ENCODE peak calls at places on chromosomes 2 and 18, in seven cellular contexts. H is endodermal cell, F is fibroblast of lung, L is upper lobe of right lung, V is body of pancreas, C is transverse colon, Q is ovary. P is an unnamed sample. For H3K27me3, the result is how much of the 10 kb centered on the place peaks cover.

GRCh38 chr2:1070601-1071000 is 120.0 kb downstream of the SNTG2 start:
- DNase-seq in H (no peak), F (no peak), L (no peak), V (no peak), C (no peak), Q (no peak), P (no peak)

GRCh38 chr2:224982226-224982625 is 60.0 kb downstream of the DOCK10 start:
- DNase-seq in H (no peak), F (peak), L (no peak), V (no peak), C (no peak), Q (no peak), P (no peak)

GRCh38 chr2:212726403-212726802 is 187.8 kb upstream of the ERBB4 start:
- DNase-seq in H (peak), F (no peak), L (no peak), V (no peak), C (no peak), Q (no peak), P (peak)

GRCh38 chr2:161208527-161209139 is 48.4 kb downstream of the TANK start:
- DNase-seq in H (peak), F (peak), L (no peak), V (no peak), C (no peak), Q (no peak), P (peak)

GRCh38 chr18:60044290-60045006 is 144.7 kb downstream of the PMAIP1 start:
- DNase-seq in H (no peak), F (peak), L (no peak), V (no peak), C (no peak), Q (no peak), P (peak)

GRCh38 chr18:59517446-59518171 is 158.5 kb upstream of the LMAN1 start:
- DNase-seq in H (peak), F (peak), L (no peak), V (no peak), C (no peak), Q (no peak), P (no peak)

GRCh38 chr18:78675231-78675630 is 304.4 kb upstream of the SALL3 start:
- DNase-seq in H (no peak), F (no peak), L (no peak), V (no peak), C (no peak), Q (no peak), P (no peak)

GRCh38 chr2:132632000-132632649 is 37.9 kb downstream of the LYPD1 start:
- DNase-seq in H (no peak), F (peak), L (no peak), V (no peak), C (peak), Q (no peak), P (no peak)

GRCh38 chr18:23689031-23689615 is at the start of gene LAMA3:
- DNase-seq in H (peak), F (peak), L (peak), V (peak), C (peak), Q (peak), P (peak)

GRCh38 chr2:63486861-63487290 is 101.4 kb downstream of the WDPCP start:
- DNase-seq in H (no peak), F (no peak), L (no peak), V (no peak), C (no peak), Q (no peak), P (no peak)

GRCh38 chr2:146730882-146731281 is 1113.9 kb upstream of the ACVR2A start:
- DNase-seq in H (no peak), F (peak), L (no peak), V (no peak), C (no peak), Q (no peak), P (peak)

GRCh38 chr2:207765541-207765940 is 4.2 kb downstream of the FZD5 start:
- DNase-seq in H (peak), F (no peak), L (no peak), V (peak), C (peak), Q (no peak), P (no peak)

GRCh38 chr18:80194874-80195570 is 52.3 kb downstream of the PARD6G start:
- DNase-seq in H (peak), F (no peak), L (no peak), V (no peak), C (no peak), Q (no peak), P (no peak)

GRCh38 chr2:201953880-201954279 is 79.8 kb upstream of the FZD7 start:
- DNase-seq in H (no peak), F (no peak), L (no peak), V (no peak), C (no peak), Q (no peak), P (no peak)

GRCh38 chr2:16773080-16773713 is 107.6 kb upstream of the CYRIA start:
- DNase-seq in H (peak), F (peak), L (no peak), V (no peak), C (no peak), Q (no peak), P (peak)

GRCh38 chr2:238108423-238109201 is 8.5 kb downstream of the ESPNL start:
- DNase-seq in H (peak), F (no peak), L (peak), V (no peak), C (peak), Q (peak), P (no peak)

GRCh38 chr18:11432360-11432811 is 177.0 kb upstream of the SLC35G4 start:
- DNase-seq in H (no peak), F (no peak), L (no peak), V (no peak), C (no peak), Q (no peak), P (no peak)

GRCh38 chr2:27705851-27706622 is 42.3 kb downstream of the SLC4A1AP start:
- DNase-seq in H (no peak), F (peak), L (no peak), V (peak), C (peak), Q (peak), P (peak)

GRCh38 chr2:134739879-134740301 is 21.1 kb upstream of the TMEM163 start:
- DNase-seq in H (no peak), F (peak), L (no peak), V (no peak), C (peak), Q (no peak), P (no peak)

GRCh38 chr2:207337234-207338219 is 171.8 kb upstream of the KLF7 start:
- DNase-seq in H (peak), F (peak), L (no peak), V (no peak), C (no peak), Q (no peak), P (peak)

GRCh38 chr2:136997550-136997949 is 232.2 kb downstream of the THSD7B start:
- DNase-seq in H (no peak), F (peak), L (no peak), V (no peak), C (no peak), Q (no peak), P (peak)

GRCh38 chr2:235825946-235826345 is 332.1 kb downstream of the AGAP1 start:
- DNase-seq in H (no peak), F (no peak), L (no peak), V (no peak), C (no peak), Q (no peak), P (no peak)

GRCh38 chr2:113406114-113406513 is 31.4 kb upstream of the ZNG1B start:
- DNase-seq in H (peak), F (no peak), L (no peak), V (no peak), C (peak), Q (no peak), P (no peak)

GRCh38 chr2:230408244-230408842 is 7.7 kb upstream of the SP100 start:
- DNase-seq in H (no peak), F (peak), L (no peak), V (no peak), C (no peak), Q (no peak), P (peak)

GRCh38 chr2:235601960-235602704 is 108.3 kb downstream of the AGAP1 start:
- DNase-seq in H (no peak), F (no peak), L (no peak), V (no peak), C (no peak), Q (no peak), P (no peak)

GRCh38 chr2:68318686-68319396 is 908 bp downstream of the CNRIP1 start:
- DNase-seq in H (no peak), F (peak), L (no peak), V (peak), C (peak), Q (peak), P (no peak)

GRCh38 chr18:67517224-67517765 is 775 bp upstream of the DSEL start:
- DNase-seq in H (peak), F (no peak), L (no peak), V (peak), C (peak), Q (peak), P (no peak)

GRCh38 chr2:55224761-55225261 is 7.3 kb downstream of the CLHC1 start:
- DNase-seq in H (peak), F (no peak), L (no peak), V (no peak), C (no peak), Q (peak), P (no peak)

GRCh38 chr2:240278661-240279060 is 138.2 kb upstream of the OTOS start:
- DNase-seq in H (no peak), F (peak), L (no peak), V (no peak), C (no peak), Q (no peak), P (peak)

DNA sequence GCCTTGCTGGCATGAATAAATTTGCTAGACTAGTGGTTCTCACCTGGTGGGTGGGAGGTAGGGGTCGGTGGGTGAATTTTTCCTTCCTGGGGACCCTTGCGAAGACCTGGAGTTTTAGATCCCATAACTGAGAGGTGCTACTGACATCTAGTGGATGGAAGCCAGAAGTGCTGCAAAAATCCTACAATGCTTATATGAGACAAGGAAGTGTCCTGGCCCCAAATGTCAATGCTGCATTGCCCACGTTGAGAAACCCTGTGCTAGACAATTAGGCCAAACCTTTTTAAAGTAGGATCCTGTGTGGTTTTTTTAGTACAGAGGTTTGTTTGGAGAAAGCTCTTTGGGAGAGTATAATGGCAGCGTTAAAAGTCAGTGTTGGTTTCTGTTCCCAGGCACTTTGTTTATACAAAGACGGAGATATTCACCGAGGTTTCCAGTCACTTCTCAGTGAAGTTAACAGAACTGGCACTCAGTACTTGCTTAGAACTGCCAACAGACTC is 9.6 kb downstream of the SERPINB8 start:
- DNase-seq in H (peak), F (peak), L (no peak), V (peak), C (peak), Q (peak), P (peak)
- H3K4me3 ChIP-seq in H (no peak), F (peak), L (peak), V (no peak), C (peak), Q (peak), P (no peak)

DNA sequence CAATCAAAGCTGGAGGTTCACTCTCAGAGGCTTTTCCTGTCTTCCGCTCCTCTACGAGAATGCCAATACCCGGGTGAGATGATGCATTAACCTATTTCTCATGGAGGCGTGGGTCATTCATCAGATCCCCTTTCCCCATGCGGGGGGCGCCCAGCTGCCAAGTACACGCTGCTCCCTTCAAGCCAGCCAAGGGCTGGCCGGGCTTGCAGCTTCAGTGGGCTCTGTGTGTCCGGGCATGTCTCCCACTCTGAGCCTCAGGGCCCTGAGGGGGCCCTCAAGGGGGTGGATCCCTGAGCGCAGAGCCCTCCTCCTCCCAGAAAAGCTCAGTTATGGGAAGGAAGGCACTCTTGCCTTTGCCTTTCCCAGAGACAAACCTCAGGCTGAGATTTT is 431.8 kb upstream of the MYT1L start:
- DNase-seq in H (no peak), F (no peak), L (no peak), V (no peak), C (no peak), Q (no peak), P (peak)
- TF ChIP-seq CTCF in H (no peak), F (no peak), L (no peak), V (no peak), C (no peak), Q (no peak), P (no peak)

DNA sequence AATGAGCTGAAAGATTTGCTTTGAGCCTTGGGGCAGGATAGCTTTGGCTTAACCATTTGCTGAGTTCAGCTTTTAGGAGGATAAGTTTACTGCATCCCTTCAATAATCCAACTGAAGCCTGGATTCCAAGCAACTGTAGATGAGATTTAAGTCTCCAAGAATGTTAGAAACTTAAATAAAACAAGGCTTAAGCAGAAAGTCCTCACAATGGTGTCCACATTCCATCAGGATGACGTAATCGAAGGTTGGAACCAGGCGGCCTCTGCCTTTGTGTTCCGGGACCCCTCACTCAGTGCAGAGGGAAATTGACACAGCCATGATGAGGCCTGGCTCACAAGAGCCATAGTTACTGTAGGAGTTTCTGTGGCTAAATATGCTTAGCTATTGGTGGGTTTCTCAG is 260.4 kb downstream of the LPIN1 start:
- DNase-seq in H (peak), F (peak), L (no peak), V (no peak), C (no peak), Q (no peak), P (no peak)
- H3K27me3 ChIP-seq in H (under half), F (under half), L (under half), V (under half), C (under half), Q (under half), P (under half)

GRCh38 chr18:26862084-26862483 is 3.4 kb downstream of the AQP4 start:
- DNase-seq in H (no peak), F (no peak), L (no peak), V (no peak), C (no peak), Q (no peak), P (no peak)
- H3K4me3 ChIP-seq in H (no peak), F (no peak), L (peak), V (no peak), C (no peak), Q (no peak), P (no peak)

DNA sequence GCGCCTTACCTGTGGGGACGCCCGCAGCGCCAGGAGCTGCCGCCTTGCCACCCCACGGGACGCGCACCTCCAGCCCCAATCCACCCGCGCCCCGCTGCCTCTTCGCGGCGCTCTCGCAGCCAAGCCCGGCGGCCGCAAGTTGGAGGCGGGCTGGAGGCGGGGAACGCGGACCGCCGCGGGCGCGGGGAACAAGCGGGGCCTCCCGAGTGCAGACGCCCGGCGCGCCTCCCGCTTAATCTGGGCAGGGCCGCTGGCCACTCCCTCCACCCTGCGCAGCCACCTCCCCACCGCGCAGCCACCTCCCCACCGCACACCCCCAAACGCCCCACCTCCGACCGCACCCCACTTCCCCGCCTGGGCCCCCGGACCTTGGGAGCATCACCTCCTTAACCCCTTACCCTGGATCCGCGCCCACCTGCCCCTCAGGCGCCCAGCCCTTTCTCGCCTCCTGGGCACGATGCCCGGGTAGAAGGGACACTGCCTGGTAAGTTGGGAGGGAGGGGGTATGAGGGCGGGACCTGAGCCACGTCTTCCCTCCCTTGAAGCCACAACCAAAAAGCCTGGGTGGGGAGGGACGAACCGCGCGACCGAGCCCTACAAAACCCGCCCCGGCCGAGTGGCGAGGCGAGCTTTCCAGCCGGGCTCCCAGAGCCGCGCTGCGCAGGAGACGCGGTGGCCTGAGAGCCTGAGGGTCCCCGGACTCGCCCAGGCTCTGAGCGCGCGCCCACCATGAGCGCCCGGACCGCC is at the start of the genes COL4A3 and COL4A4:
- DNase-seq in H (peak), F (peak), L (peak), V (peak), C (peak), Q (peak), P (no peak)
- TF ChIP-seq CTCF in H (no peak), F (no peak), L (no peak), V (no peak), C (no peak), Q (no peak), P (no peak)

GRCh38 chr2:118849226-118850170 is 2.0 kb upstream of the EN1 start:
- DNase-seq in H (peak), F (no peak), L (no peak), V (no peak), C (no peak), Q (no peak), P (no peak)

GRCh38 chr2:118851650-118852049 is 4.2 kb upstream of the EN1 start:
- DNase-seq in H (peak), F (no peak), L (no peak), V (no peak), C (no peak), Q (no peak), P (no peak)

GRCh38 chr2:118850171-118850900 is 2.9 kb upstream of the EN1 start:
- DNase-seq in H (peak), F (no peak), L (no peak), V (no peak), C (no peak), Q (no peak), P (no peak)

GRCh38 chr2:118852605-118853128 is 5.2 kb upstream of the EN1 start:
- DNase-seq in H (peak), F (no peak), L (no peak), V (no peak), C (no peak), Q (no peak), P (no peak)

GRCh38 chr2:118850901-118851268 is 3.4 kb upstream of the EN1 start:
- DNase-seq in H (no peak), F (no peak), L (no peak), V (no peak), C (no peak), Q (no peak), P (no peak)
- H3K27me3 ChIP-seq in H (half or more), F (half or more), L (half or more), V (under half), C (half or more), Q (under half), P (half or more)

GRCh38 chr18:62799977-62800376 is 84.6 kb downstream of the PHLPP1 start:
- DNase-seq in H (no peak), F (no peak), L (no peak), V (no peak), C (no peak), Q (no peak), P (no peak)
- H3K4me3 ChIP-seq in H (no peak), F (no peak), L (no peak), V (no peak), C (no peak), Q (no peak), P (no peak)

GRCh38 chr2:232488097-232488711 is 570 bp upstream of the ECEL1 start:
- DNase-seq in H (peak), F (no peak), L (peak), V (no peak), C (no peak), Q (no peak), P (no peak)
- TF ChIP-seq CTCF in H (peak), F (no peak), L (no peak), V (no peak), C (no peak), Q (no peak), P (no peak)

DNA sequence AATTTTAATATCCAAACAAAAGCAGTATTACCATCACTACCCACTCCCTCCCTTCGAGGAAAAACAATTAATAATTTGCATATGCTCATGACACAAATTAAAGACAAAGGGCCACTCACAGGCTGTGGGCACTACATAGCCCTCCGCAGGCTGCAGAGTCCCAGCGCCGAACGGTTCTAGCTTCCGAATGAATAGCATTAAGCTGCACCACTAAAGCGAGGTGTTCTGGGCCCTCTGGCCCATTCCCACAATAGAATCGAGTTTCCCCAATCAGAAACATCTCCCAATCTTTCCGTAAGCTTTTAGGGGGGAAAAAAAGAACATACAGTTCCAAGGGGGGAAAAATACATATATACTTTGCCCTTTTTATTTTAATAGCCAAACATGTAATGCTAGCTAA is 14.5 kb upstream of the SIX3 start:
- DNase-seq in H (peak), F (no peak), L (no peak), V (no peak), C (no peak), Q (no peak), P (no peak)
- H3K27me3 ChIP-seq in H (half or more), F (half or more), L (half or more), V (under half), C (half or more), Q (under half), P (half or more)

DNA sequence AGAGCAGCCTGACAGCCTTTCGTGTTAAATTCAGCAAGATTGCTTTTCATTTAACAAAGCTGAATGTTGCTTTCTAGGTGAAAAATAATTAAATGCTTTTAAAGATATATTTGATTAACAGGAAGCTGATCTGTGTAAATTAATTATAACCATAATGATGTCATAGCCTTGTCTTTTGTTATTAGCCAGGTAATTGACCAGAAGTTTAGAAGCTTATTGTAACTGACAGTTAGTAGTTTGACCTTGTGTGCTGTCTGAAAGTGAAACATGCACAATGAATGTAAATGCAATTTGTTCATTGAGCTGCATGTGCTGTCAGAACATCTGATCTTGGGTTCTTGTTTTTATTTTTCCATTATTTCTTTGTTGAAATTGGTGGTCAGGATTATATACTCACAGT is 9.9 kb downstream of the RHBDD1 start:
- DNase-seq in H (no peak), F (no peak), L (no peak), V (no peak), C (no peak), Q (no peak), P (no peak)
- H3K4me3 ChIP-seq in H (no peak), F (no peak), L (no peak), V (no peak), C (no peak), Q (no peak), P (no peak)